ENCODE peak calls at places on chromosome 4, in five cellular contexts. E is esophagus squamous epithelium; G is GM12865; X is A549; N is CD8-positive, alpha-beta memory T cell. H is an unnamed sample.

GRCh38 chr4:165457793-165458192 is 79.0 kb downstream of the CPE start:
- DNase-seq in E (no peak), G (no peak), X (no peak), N (no peak), H (no peak)

GRCh38 chr4:140186651-140187315 is 32.8 kb upstream of the MAML3 start:
- DNase-seq in E (no peak), G (no peak), X (peak), N (no peak), H (no peak)

GRCh38 chr4:137707221-137707620 is 174.9 kb upstream of the PCDH18 start:
- DNase-seq in E (no peak), G (no peak), X (no peak), N (no peak), H (no peak)

GRCh38 chr4:1168291-1169031 is 3.9 kb downstream of the SPON2 start:
- DNase-seq in E (no peak), G (no peak), X (no peak), N (no peak), H (no peak)

GRCh38 chr4:152172146-152172545 is 363.7 kb downstream of the FBXW7 start:
- DNase-seq in E (no peak), G (no peak), X (no peak), N (no peak), H (no peak)

GRCh38 chr4:139530833-139531427 is 25.1 kb downstream of the SETD7 start:
- DNase-seq in E (no peak), G (peak), X (peak), N (peak), H (peak)

GRCh38 chr4:106034205-106034604 is 138.9 kb downstream of the NPNT start:
- DNase-seq in E (no peak), G (no peak), X (no peak), N (no peak), H (no peak)

GRCh38 chr4:21046121-21046520 is 345.9 kb downstream of the PACRGL start:
- DNase-seq in E (no peak), G (no peak), X (no peak), N (no peak), H (no peak)

GRCh38 chr4:15402974-15403373 is 24.9 kb upstream of the C1QTNF7 start:
- DNase-seq in E (no peak), G (no peak), X (no peak), N (no peak), H (no peak)

GRCh38 chr4:153428816-153429592 is 37.2 kb upstream of the TMEM131L start:
- DNase-seq in E (no peak), G (no peak), X (no peak), N (peak), H (peak)

DNA sequence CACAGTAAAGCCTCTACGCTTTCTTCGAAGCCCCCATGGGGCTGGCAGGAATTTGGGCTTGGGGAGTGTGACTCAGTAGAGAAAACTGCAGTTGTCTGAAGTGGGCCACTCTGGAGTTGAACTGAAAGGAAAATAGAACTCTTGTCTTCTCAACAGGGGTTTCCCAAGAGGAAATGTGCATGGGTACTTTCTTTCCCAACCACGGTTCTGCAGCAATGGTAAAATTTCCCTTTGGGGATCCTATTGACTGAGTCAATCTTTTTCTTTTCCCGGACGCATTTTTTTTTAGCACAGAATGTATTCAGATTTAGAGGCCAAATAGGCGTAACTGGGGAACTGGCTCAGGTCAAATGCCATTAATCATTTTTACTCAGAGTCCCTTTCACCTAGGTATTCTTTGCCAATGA is 269.2 kb downstream of the STIM2 start:
- DNase-seq in E (no peak), G (peak), X (no peak), N (no peak), H (no peak)
- H3K4me3 ChIP-seq in E (no peak), G (no peak), X (no peak), N (no peak), H (no peak)

DNA sequence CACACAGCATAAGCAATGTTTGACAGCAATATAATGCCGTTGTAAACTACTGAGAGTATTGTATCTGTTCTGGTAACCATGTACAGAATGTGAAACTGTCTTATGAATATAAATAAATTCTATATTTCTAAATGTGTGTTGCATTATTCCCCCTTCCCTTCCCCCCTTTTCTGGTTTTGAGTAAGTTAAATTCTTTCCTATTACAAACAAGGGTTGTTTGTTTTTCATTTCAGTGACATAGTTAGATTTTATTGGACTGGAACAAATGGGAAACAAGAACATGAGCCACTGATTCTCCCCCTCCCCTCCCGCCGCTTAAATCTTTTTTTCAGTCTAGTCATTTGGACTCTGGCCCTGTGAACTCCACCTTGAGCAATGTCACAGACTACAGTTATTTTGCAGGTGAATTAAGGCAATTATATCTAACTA is 69.8 kb downstream of the GPAT3 start:
- DNase-seq in E (no peak), G (peak), X (no peak), N (no peak), H (no peak)
- H3K4me3 ChIP-seq in E (no peak), G (no peak), X (no peak), N (no peak), H (no peak)

GRCh38 chr4:76197971-76198410 is 15.6 kb downstream of the SCARB2 start:
- DNase-seq in E (no peak), G (peak), X (no peak), N (peak), H (no peak)
- H3K4me3 ChIP-seq in E (no peak), G (peak), X (no peak), N (no peak), H (no peak)

GRCh38 chr4:82896755-82897154 is 3.8 kb upstream of the THAP9 start:
- DNase-seq in E (no peak), G (no peak), X (no peak), N (no peak), H (no peak)
- H3K4me3 ChIP-seq in E (no peak), G (no peak), X (no peak), N (no peak), H (no peak)

DNA sequence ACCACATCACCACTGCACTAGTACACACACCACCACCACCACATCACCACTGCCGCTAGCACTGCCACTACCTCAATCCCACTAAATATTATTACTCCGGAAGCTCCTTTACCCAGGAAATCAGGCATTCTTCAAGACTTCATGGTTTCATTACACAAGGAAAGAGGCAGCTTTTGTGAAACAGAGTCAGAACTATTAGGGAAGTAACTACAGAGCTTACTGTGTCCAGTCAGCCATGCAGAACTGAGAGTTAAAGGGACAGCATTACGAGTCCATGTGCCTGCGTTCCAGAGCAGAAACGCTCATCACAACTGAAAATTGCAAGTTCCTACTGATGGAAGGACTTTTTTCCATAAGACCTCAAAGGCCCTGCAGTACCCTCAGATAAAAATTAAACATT is 103.2 kb upstream of the FRG1 start:
- DNase-seq in E (no peak), G (no peak), X (no peak), N (no peak), H (no peak)
- H3K4me3 ChIP-seq in E (no peak), G (no peak), X (no peak), N (no peak), H (no peak)

GRCh38 chr4:8559524-8560264 is 20.5 kb upstream of the GPR78 start:
- DNase-seq in E (no peak), G (no peak), X (no peak), N (no peak), H (no peak)
- H3K4me3 ChIP-seq in E (peak), G (no peak), X (no peak), N (no peak), H (no peak)

GRCh38 chr4:86935833-86936721 is 1.3 kb downstream of the AFF1 start:
- DNase-seq in E (no peak), G (peak), X (peak), N (peak), H (no peak)

GRCh38 chr4:86934147-86934771 is 552 bp upstream of the AFF1 start:
- DNase-seq in E (no peak), G (peak), X (no peak), N (no peak), H (no peak)

GRCh38 chr4:86939123-86939522 is 4.3 kb downstream of the AFF1 start:
- DNase-seq in E (no peak), G (peak), X (no peak), N (no peak), H (no peak)

GRCh38 chr4:86935499-86935832 is 655 bp downstream of the AFF1 start:
- DNase-seq in E (peak), G (no peak), X (no peak), N (no peak), H (no peak)

DNA sequence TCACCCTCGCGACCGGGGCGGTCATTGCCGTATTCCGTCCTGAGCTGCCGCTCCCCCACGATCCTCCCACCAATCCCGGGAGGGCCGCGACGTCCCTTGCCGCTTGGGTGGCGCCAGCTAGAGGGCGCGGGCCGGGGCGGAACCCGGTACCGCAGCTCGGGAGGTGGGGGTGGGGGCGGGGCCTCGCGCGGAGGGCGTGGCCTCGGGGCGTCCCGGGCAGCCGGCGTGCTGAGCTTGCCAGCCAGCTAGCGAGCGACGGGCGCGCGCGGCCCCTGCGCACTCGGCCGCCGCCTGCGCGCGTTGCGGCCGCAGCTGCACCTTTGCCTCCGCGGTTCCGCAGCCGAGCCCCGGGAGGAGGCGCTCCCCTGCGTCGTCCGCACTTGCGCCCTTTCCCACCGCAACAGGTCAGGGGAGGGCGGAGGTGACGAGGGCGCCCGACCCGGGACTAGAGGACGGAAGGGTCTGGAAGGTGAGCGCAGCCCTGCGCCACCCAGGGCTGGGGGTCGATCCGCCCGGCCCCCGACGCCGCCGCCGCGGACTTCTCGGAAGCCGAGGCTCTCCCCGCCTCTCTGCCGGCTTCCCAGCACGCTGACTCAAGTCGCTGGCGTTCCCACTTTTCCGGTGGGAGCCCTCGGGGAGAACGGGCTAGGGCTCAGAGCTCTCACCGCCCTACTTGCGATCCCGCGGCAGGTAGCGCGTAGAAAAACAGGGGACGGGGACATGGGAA is at the start of gene AFF1:
- DNase-seq in E (peak), G (peak), X (peak), N (peak), H (peak)
- H3K4me3 ChIP-seq in E (peak), G (peak), X (peak), N (peak), H (peak)

H was measured in Jurkat, Clone E6-1.